ENCODE peak calls at places on chromosomes 4 and X, in six cellular contexts. One of them, this sample, is unnamed.

GRCh38 chrX:7444967-7445366 is 297.0 kb upstream of the PUDP start:
- DNase-seq in PC-9: peak
- DNase-seq in K562: no peak
- DNase-seq in SW480: no peak
- DNase-seq in thoracic aorta: no peak
- DNase-seq in fibroblast of lung: no peak
- DNase-seq in this sample: no peak

GRCh38 chr4:130125468-130125867 is 1029.5 kb downstream of the C4orf33 start:
- DNase-seq in SW480: no peak
- DNase-seq in thoracic aorta: no peak
- DNase-seq in PC-9: no peak
- DNase-seq in fibroblast of lung: peak
- DNase-seq in K562: no peak
- DNase-seq in this sample: no peak

GRCh38 chr4:81769244-81769643 is 297.5 kb upstream of the RASGEF1B start:
- DNase-seq in PC-9: no peak
- DNase-seq in K562: no peak
- DNase-seq in thoracic aorta: no peak
- DNase-seq in SW480: no peak
- DNase-seq in fibroblast of lung: no peak
- DNase-seq in this sample: no peak

GRCh38 chrX:154384284-154384892 is 5.3 kb downstream of the EMD start:
- DNase-seq in fibroblast of lung: no peak
- DNase-seq in K562: no peak
- DNase-seq in SW480: no peak
- DNase-seq in thoracic aorta: no peak
- DNase-seq in PC-9: no peak
- DNase-seq in this sample: no peak

GRCh38 chrX:132614297-132614696 is 125.5 kb upstream of the MBNL3 start:
- DNase-seq in fibroblast of lung: peak
- DNase-seq in SW480: peak
- DNase-seq in PC-9: peak
- DNase-seq in thoracic aorta: no peak
- DNase-seq in K562: no peak
- DNase-seq in this sample: peak

GRCh38 chr4:89541998-89542397 is 234.4 kb upstream of the GPRIN3 start:
- DNase-seq in fibroblast of lung: no peak
- DNase-seq in SW480: no peak
- DNase-seq in K562: no peak
- DNase-seq in thoracic aorta: no peak
- DNase-seq in PC-9: no peak
- DNase-seq in this sample: no peak

GRCh38 chr4:130478406-130478805 is 1382.5 kb downstream of the C4orf33 start:
- DNase-seq in fibroblast of lung: peak
- DNase-seq in PC-9: no peak
- DNase-seq in SW480: no peak
- DNase-seq in K562: no peak
- DNase-seq in thoracic aorta: no peak
- DNase-seq in this sample: no peak

GRCh38 chrX:13340182-13340791 is 20.4 kb upstream of the ATXN3L start:
- DNase-seq in SW480: no peak
- DNase-seq in PC-9: no peak
- DNase-seq in thoracic aorta: no peak
- DNase-seq in fibroblast of lung: no peak
- DNase-seq in K562: no peak
- DNase-seq in this sample: no peak

GRCh38 chrX:3592184-3592583 is 121.3 kb downstream of the PRKX start:
- DNase-seq in fibroblast of lung: no peak
- DNase-seq in PC-9: no peak
- DNase-seq in K562: no peak
- DNase-seq in SW480: no peak
- DNase-seq in thoracic aorta: no peak
- DNase-seq in this sample: no peak